ENCODE peak calls at places on chromosomes 13 and 19, in nine cellular contexts. Y is AG10803, G is RWPE1, V is ecto neural progenitor cell, O is H1, S is GM20000, B is occipital lobe, M is hepatic stellate cell, C is heart right ventricle. D is an unnamed sample.

GRCh38 chr19:11017275-11018035 is 56.6 kb downstream of the SMARCA4 start:
- DNase-seq in Y (no peak), G (no peak), V (no peak), O (no peak), S (no peak), B (no peak), M (no peak), C (no peak), D (no peak)

GRCh38 chr19:31350033-31350692 is 927 bp upstream of the TSHZ3 start:
- DNase-seq in Y (peak), G (no peak), V (peak), O (no peak), S (peak), B (no peak), M (peak), C (peak), D (peak)

GRCh38 chr13:72820156-72820897 is 38.4 kb downstream of the PIBF1 start:
- DNase-seq in Y (peak), G (no peak), V (no peak), O (no peak), S (no peak), B (no peak), M (no peak), C (no peak), D (no peak)

GRCh38 chr13:40102854-40103253 is 447.4 kb downstream of the COG6 start:
- DNase-seq in Y (peak), G (peak), V (no peak), O (no peak), S (no peak), B (peak), M (no peak), C (no peak), D (peak)

GRCh38 chr13:58935689-58936088 is 1228.0 kb downstream of the DIAPH3 start:
- DNase-seq in Y (no peak), G (no peak), V (no peak), O (no peak), S (no peak), B (no peak), M (no peak), C (no peak), D (no peak)

GRCh38 chr19:50190439-50190891 is 13.0 kb upstream of the MYH14 start:
- DNase-seq in Y (no peak), G (no peak), V (no peak), O (no peak), S (no peak), B (no peak), M (no peak), C (no peak), D (no peak)

GRCh38 chr13:39106216-39106995 is 68.2 kb downstream of the NHLRC3 start:
- DNase-seq in Y (no peak), G (no peak), V (no peak), O (no peak), S (no peak), B (no peak), M (no peak), C (no peak), D (no peak)

GRCh38 chr13:75316427-75316826 is 165.5 kb downstream of the TBC1D4 start:
- DNase-seq in Y (peak), G (peak), V (no peak), O (no peak), S (no peak), B (no peak), M (peak), C (no peak), D (no peak)

GRCh38 chr19:13835791-13836723 is 40.8 kb downstream of the ZSWIM4 start:
- DNase-seq in Y (peak), G (no peak), V (peak), O (no peak), S (no peak), B (no peak), M (no peak), C (no peak), D (no peak)

GRCh38 chr13:78750735-78751134 is 91.8 kb upstream of the OBI1 start:
- DNase-seq in Y (no peak), G (no peak), V (no peak), O (no peak), S (no peak), B (no peak), M (no peak), C (no peak), D (no peak)

GRCh38 chr13:65597839-65598818 is 1632.0 kb downstream of the PCDH9 start:
- DNase-seq in Y (peak), G (no peak), V (no peak), O (no peak), S (no peak), B (no peak), M (no peak), C (no peak), D (no peak)

GRCh38 chr13:24497742-24498141 is 14.8 kb downstream of the PARP4 start:
- DNase-seq in Y (no peak), G (no peak), V (no peak), O (no peak), S (no peak), B (no peak), M (no peak), C (no peak), D (no peak)

GRCh38 chr19:8094336-8094735 is 41.8 kb downstream of the CCL25 start:
- DNase-seq in Y (no peak), G (no peak), V (no peak), O (no peak), S (no peak), B (no peak), M (no peak), C (no peak), D (no peak)